ENCODE peak calls at places on chromosomes 12 and 14, in five cellular contexts. One of them, this sample, is unnamed.

GRCh38 chr12:28130625-28131598 is 59.3 kb upstream of the CCDC91 start:
- DNase-seq in cardiac muscle cell: peak
- DNase-seq in mesendoderm: no peak
- DNase-seq in upper lobe of right lung: no peak
- DNase-seq in endothelial cell of umbilical vein: peak
- DNase-seq in this sample: peak

GRCh38 chr12:63419119-63419518 is 249.2 kb downstream of the DPY19L2 start:
- DNase-seq in mesendoderm: peak
- DNase-seq in upper lobe of right lung: no peak
- DNase-seq in endothelial cell of umbilical vein: no peak
- DNase-seq in cardiac muscle cell: no peak
- DNase-seq in this sample: no peak

GRCh38 chr12:59651230-59651920 is 55.5 kb downstream of the SLC16A7 start:
- DNase-seq in mesendoderm: peak
- DNase-seq in upper lobe of right lung: no peak
- DNase-seq in endothelial cell of umbilical vein: peak
- DNase-seq in cardiac muscle cell: peak
- DNase-seq in this sample: peak

GRCh38 chr14:46820291-46820690 is 168.7 kb upstream of the RPL10L start:
- DNase-seq in endothelial cell of umbilical vein: no peak
- DNase-seq in upper lobe of right lung: peak
- DNase-seq in mesendoderm: no peak
- DNase-seq in cardiac muscle cell: no peak
- DNase-seq in this sample: no peak

GRCh38 chr14:95979339-95980042 is 59.7 kb upstream of the C14orf132 start:
- DNase-seq in upper lobe of right lung: no peak
- DNase-seq in mesendoderm: peak
- DNase-seq in cardiac muscle cell: peak
- DNase-seq in endothelial cell of umbilical vein: no peak
- DNase-seq in this sample: no peak

GRCh38 chr14:90049390-90049789 is 12.4 kb upstream of the KCNK13 start:
- DNase-seq in upper lobe of right lung: no peak
- DNase-seq in mesendoderm: peak
- DNase-seq in endothelial cell of umbilical vein: no peak
- DNase-seq in cardiac muscle cell: no peak
- DNase-seq in this sample: no peak

GRCh38 chr14:103630364-103631108 is 1.5 kb downstream of the KLC1 start:
- DNase-seq in cardiac muscle cell: peak
- DNase-seq in mesendoderm: no peak
- DNase-seq in endothelial cell of umbilical vein: peak
- DNase-seq in upper lobe of right lung: no peak
- DNase-seq in this sample: no peak

GRCh38 chr12:70543444-70543843 is 93.8 kb downstream of the PTPRB start:
- DNase-seq in upper lobe of right lung: no peak
- DNase-seq in mesendoderm: peak
- DNase-seq in endothelial cell of umbilical vein: peak
- DNase-seq in cardiac muscle cell: peak
- DNase-seq in this sample: peak

GRCh38 chr12:118603610-118604361 is 227.4 kb downstream of the SUDS3 start:
- DNase-seq in mesendoderm: peak
- DNase-seq in endothelial cell of umbilical vein: no peak
- DNase-seq in cardiac muscle cell: no peak
- DNase-seq in upper lobe of right lung: no peak
- DNase-seq in this sample: no peak

GRCh38 chr12:2633176-2633824 is 161.5 kb upstream of the FKBP4 start:
- DNase-seq in endothelial cell of umbilical vein: no peak
- DNase-seq in cardiac muscle cell: no peak
- DNase-seq in upper lobe of right lung: peak
- DNase-seq in mesendoderm: no peak
- DNase-seq in this sample: no peak

GRCh38 chr12:14252697-14253096 is 112.8 kb upstream of the ATF7IP start:
- DNase-seq in cardiac muscle cell: no peak
- DNase-seq in upper lobe of right lung: no peak
- DNase-seq in mesendoderm: no peak
- DNase-seq in endothelial cell of umbilical vein: no peak
- DNase-seq in this sample: no peak

GRCh38 chr14:91585856-91586255 is 75.7 kb upstream of the PPP4R3A start:
- DNase-seq in upper lobe of right lung: no peak
- DNase-seq in endothelial cell of umbilical vein: no peak
- DNase-seq in mesendoderm: no peak
- DNase-seq in cardiac muscle cell: no peak
- DNase-seq in this sample: no peak

GRCh38 chr12:25501565-25501964 is 51.5 kb downstream of the LMNTD1 start:
- DNase-seq in cardiac muscle cell: no peak
- DNase-seq in endothelial cell of umbilical vein: no peak
- DNase-seq in upper lobe of right lung: no peak
- DNase-seq in mesendoderm: no peak
- DNase-seq in this sample: peak

GRCh38 chr14:38105106-38105702 is 102.5 kb upstream of the SSTR1 start:
- DNase-seq in upper lobe of right lung: no peak
- DNase-seq in endothelial cell of umbilical vein: no peak
- DNase-seq in cardiac muscle cell: no peak
- DNase-seq in mesendoderm: no peak
- DNase-seq in this sample: no peak

GRCh38 chr12:125203145-125203765 is 138.0 kb downstream of the AACS start:
- DNase-seq in mesendoderm: no peak
- DNase-seq in upper lobe of right lung: no peak
- DNase-seq in cardiac muscle cell: no peak
- DNase-seq in endothelial cell of umbilical vein: peak
- DNase-seq in this sample: no peak

GRCh38 chr12:133156125-133156690 is 25.1 kb upstream of the ZNF268 start:
- DNase-seq in cardiac muscle cell: no peak
- DNase-seq in endothelial cell of umbilical vein: no peak
- DNase-seq in upper lobe of right lung: no peak
- DNase-seq in mesendoderm: peak
- DNase-seq in this sample: no peak

GRCh38 chr12:115135800-115136211 is 451.8 kb upstream of the TBX3 start:
- DNase-seq in upper lobe of right lung: peak
- DNase-seq in cardiac muscle cell: peak
- DNase-seq in mesendoderm: no peak
- DNase-seq in endothelial cell of umbilical vein: no peak
- DNase-seq in this sample: peak

GRCh38 chr14:90808759-90809529 is 7.3 kb downstream of the TTC7B start:
- DNase-seq in mesendoderm: no peak
- DNase-seq in cardiac muscle cell: no peak
- DNase-seq in endothelial cell of umbilical vein: no peak
- DNase-seq in upper lobe of right lung: no peak
- DNase-seq in this sample: peak

GRCh38 chr12:111248221-111248620 is 120.7 kb downstream of the PHETA1 start:
- DNase-seq in endothelial cell of umbilical vein: no peak
- DNase-seq in upper lobe of right lung: peak
- DNase-seq in cardiac muscle cell: peak
- DNase-seq in mesendoderm: peak
- DNase-seq in this sample: no peak

GRCh38 chr14:96129128-96129736 is 75.4 kb upstream of the BDKRB2 start:
- DNase-seq in endothelial cell of umbilical vein: no peak
- DNase-seq in cardiac muscle cell: no peak
- DNase-seq in mesendoderm: no peak
- DNase-seq in upper lobe of right lung: no peak
- DNase-seq in this sample: no peak

GRCh38 chr12:124768462-124769165 is 95.0 kb downstream of the SCARB1 start:
- DNase-seq in endothelial cell of umbilical vein: no peak
- DNase-seq in upper lobe of right lung: no peak
- DNase-seq in mesendoderm: no peak
- DNase-seq in cardiac muscle cell: no peak
- DNase-seq in this sample: no peak

GRCh38 chr12:22282283-22282682 is 52.2 kb downstream of the ST8SIA1 start:
- DNase-seq in cardiac muscle cell: peak
- DNase-seq in mesendoderm: no peak
- DNase-seq in upper lobe of right lung: no peak
- DNase-seq in endothelial cell of umbilical vein: peak
- DNase-seq in this sample: peak

GRCh38 chr12:63400746-63401145 is 249.7 kb upstream of the AVPR1A start:
- DNase-seq in upper lobe of right lung: no peak
- DNase-seq in mesendoderm: no peak
- DNase-seq in cardiac muscle cell: peak
- DNase-seq in endothelial cell of umbilical vein: peak
- DNase-seq in this sample: peak

GRCh38 chr14:88503754-88504406 is 50.9 kb downstream of the PTPN21 start:
- DNase-seq in endothelial cell of umbilical vein: no peak
- DNase-seq in cardiac muscle cell: no peak
- DNase-seq in upper lobe of right lung: no peak
- DNase-seq in mesendoderm: no peak
- DNase-seq in this sample: no peak

GRCh38 chr12:53299101-53299453 is 418 bp upstream of the MYG1 start:
- DNase-seq in upper lobe of right lung: no peak
- DNase-seq in cardiac muscle cell: peak
- DNase-seq in endothelial cell of umbilical vein: peak
- DNase-seq in mesendoderm: peak
- DNase-seq in this sample: peak

DNA sequence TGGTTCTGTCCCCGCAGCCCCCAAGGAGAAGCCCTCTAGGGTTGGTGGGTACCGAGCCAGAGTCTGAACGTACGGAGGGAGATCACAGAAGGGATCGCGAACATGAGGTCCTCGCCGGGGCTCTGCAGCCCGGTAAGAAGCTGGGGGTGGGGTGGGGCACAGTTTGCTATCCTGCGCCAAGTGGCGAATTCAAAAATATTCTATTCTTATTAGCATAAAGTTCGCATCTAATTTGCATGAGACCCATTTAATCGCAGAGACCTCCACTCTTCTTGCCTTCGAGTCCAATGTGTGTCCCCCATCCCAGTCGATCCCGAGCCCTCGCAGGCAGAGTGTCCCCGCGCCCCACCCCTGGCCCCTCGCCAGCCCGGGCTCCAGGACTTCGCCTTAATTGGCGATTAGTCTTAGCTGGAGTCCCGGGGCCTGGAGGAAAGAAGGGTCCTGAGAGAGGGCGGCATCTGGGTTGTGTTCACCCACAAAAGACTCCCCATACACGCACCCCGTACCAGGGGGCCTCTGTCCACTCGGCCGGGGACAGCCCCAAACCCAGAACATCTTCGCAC is 601 bp upstream of the ARHGEF25 start:
- DNase-seq in endothelial cell of umbilical vein: no peak
- DNase-seq in mesendoderm: no peak
- DNase-seq in upper lobe of right lung: no peak
- DNase-seq in cardiac muscle cell: no peak
- DNase-seq in this sample: no peak
- H3K27ac ChIP-seq in endothelial cell of umbilical vein: no peak
- H3K27ac ChIP-seq in mesendoderm: no peak
- H3K27ac ChIP-seq in upper lobe of right lung: peak
- H3K27ac ChIP-seq in cardiac muscle cell: no peak
- H3K27ac ChIP-seq in this sample: no peak

DNA sequence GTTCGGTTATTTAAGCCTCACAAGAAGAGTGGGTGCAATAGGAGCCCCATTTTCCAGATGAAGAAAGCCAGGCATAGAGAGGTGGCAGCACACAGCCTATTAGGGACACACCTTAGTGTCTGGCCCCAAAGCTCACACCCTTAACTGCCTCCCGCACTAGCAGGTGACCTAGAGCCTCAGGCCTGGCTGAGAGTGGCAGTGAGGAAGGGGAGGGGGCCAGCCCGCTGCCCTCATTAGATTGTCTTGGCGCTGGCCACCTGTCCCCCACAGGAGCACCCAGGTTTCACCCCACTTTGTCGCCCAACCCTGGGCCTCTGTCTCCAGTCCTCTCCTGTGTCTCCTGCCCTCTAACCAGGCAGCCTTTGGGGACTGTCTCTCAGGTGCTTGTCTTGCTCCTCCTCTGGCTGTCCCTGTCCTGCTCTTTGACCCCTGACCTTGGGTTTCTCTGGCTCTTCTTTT is 18.5 kb upstream of the PGF start:
- DNase-seq in upper lobe of right lung: no peak
- DNase-seq in cardiac muscle cell: no peak
- DNase-seq in endothelial cell of umbilical vein: no peak
- DNase-seq in mesendoderm: no peak
- DNase-seq in this sample: no peak
- H3K27ac ChIP-seq in upper lobe of right lung: no peak
- H3K27ac ChIP-seq in cardiac muscle cell: no peak
- H3K27ac ChIP-seq in endothelial cell of umbilical vein: peak
- H3K27ac ChIP-seq in mesendoderm: no peak
- H3K27ac ChIP-seq in this sample: no peak

GRCh38 chr12:42143401-42144173 is 1.1 kb downstream of the GXYLT1 start:
- DNase-seq in upper lobe of right lung: no peak
- DNase-seq in endothelial cell of umbilical vein: peak
- DNase-seq in cardiac muscle cell: peak
- DNase-seq in mesendoderm: peak
- DNase-seq in this sample: peak
- H3K27ac ChIP-seq in upper lobe of right lung: peak
- H3K27ac ChIP-seq in endothelial cell of umbilical vein: peak
- H3K27ac ChIP-seq in cardiac muscle cell: peak
- H3K27ac ChIP-seq in mesendoderm: peak
- H3K27ac ChIP-seq in this sample: no peak

GRCh38 chr14:64844993-64845536 is 34.6 kb downstream of the SPTB start:
- DNase-seq in mesendoderm: no peak
- DNase-seq in upper lobe of right lung: no peak
- DNase-seq in endothelial cell of umbilical vein: no peak
- DNase-seq in cardiac muscle cell: no peak
- DNase-seq in this sample: no peak

GRCh38 chr14:64844272-64844671 is 35.4 kb downstream of the SPTB start:
- DNase-seq in endothelial cell of umbilical vein: no peak
- DNase-seq in mesendoderm: no peak
- DNase-seq in cardiac muscle cell: no peak
- DNase-seq in upper lobe of right lung: no peak
- DNase-seq in this sample: no peak

GRCh38 chr14:64841772-64842490 is 37.8 kb downstream of the SPTB start:
- DNase-seq in mesendoderm: peak
- DNase-seq in upper lobe of right lung: no peak
- DNase-seq in cardiac muscle cell: no peak
- DNase-seq in endothelial cell of umbilical vein: no peak
- DNase-seq in this sample: no peak

GRCh38 chr14:64838656-64839055 is 41.1 kb downstream of the SPTB start:
- DNase-seq in mesendoderm: no peak
- DNase-seq in cardiac muscle cell: no peak
- DNase-seq in endothelial cell of umbilical vein: no peak
- DNase-seq in upper lobe of right lung: no peak
- DNase-seq in this sample: no peak

GRCh38 chr14:64841121-64841611 is 38.5 kb downstream of the SPTB start:
- DNase-seq in cardiac muscle cell: peak
- DNase-seq in endothelial cell of umbilical vein: no peak
- DNase-seq in upper lobe of right lung: no peak
- DNase-seq in mesendoderm: peak
- DNase-seq in this sample: peak
- H3K27ac ChIP-seq in cardiac muscle cell: peak
- H3K27ac ChIP-seq in endothelial cell of umbilical vein: no peak
- H3K27ac ChIP-seq in upper lobe of right lung: no peak
- H3K27ac ChIP-seq in mesendoderm: no peak
- H3K27ac ChIP-seq in this sample: no peak

GRCh38 chr14:74169906-74170305 is 69.3 kb upstream of the VSX2 start:
- DNase-seq in endothelial cell of umbilical vein: no peak
- DNase-seq in mesendoderm: no peak
- DNase-seq in cardiac muscle cell: no peak
- DNase-seq in upper lobe of right lung: no peak
- DNase-seq in this sample: no peak
- H3K27ac ChIP-seq in endothelial cell of umbilical vein: no peak
- H3K27ac ChIP-seq in mesendoderm: no peak
- H3K27ac ChIP-seq in cardiac muscle cell: no peak
- H3K27ac ChIP-seq in upper lobe of right lung: no peak
- H3K27ac ChIP-seq in this sample: no peak

GRCh38 chr14:23136566-23137133 is 17.6 kb upstream of the CEBPE start:
- DNase-seq in endothelial cell of umbilical vein: no peak
- DNase-seq in mesendoderm: no peak
- DNase-seq in cardiac muscle cell: no peak
- DNase-seq in upper lobe of right lung: no peak
- DNase-seq in this sample: no peak
- H3K27ac ChIP-seq in endothelial cell of umbilical vein: no peak
- H3K27ac ChIP-seq in mesendoderm: no peak
- H3K27ac ChIP-seq in cardiac muscle cell: peak
- H3K27ac ChIP-seq in upper lobe of right lung: no peak
- H3K27ac ChIP-seq in this sample: no peak

GRCh38 chr14:58637391-58638230 is at the start of gene DACT1:
- DNase-seq in upper lobe of right lung: peak
- DNase-seq in cardiac muscle cell: peak
- DNase-seq in endothelial cell of umbilical vein: peak
- DNase-seq in mesendoderm: peak
- DNase-seq in this sample: peak
- H3K27ac ChIP-seq in upper lobe of right lung: peak
- H3K27ac ChIP-seq in cardiac muscle cell: peak
- H3K27ac ChIP-seq in endothelial cell of umbilical vein: no peak
- H3K27ac ChIP-seq in mesendoderm: peak
- H3K27ac ChIP-seq in this sample: peak